ENCODE peak calls at places on chromosomes 4 and X, in nine cellular contexts. J is pancreas, X is choroid plexus epithelial cell, N is transverse colon, W is A549, K is bronchial epithelial cell, I is stomach, E is GM23338, C is upper lobe of right lung. U is an unnamed sample.
A peak's percentile ranks its signal among the peaks of the same experiment; 100 is the strongest.

GRCh38 chr4:188484256-188484655 is 345.0 kb downstream of the TRIML1 start:
- DNase-seq in J (no peak), X (no peak), N (no peak), W (no peak), K (no peak), I (no peak), E (no peak), C (no peak), U (no peak)

GRCh38 chrX:18012974-18013373 is 151.9 kb upstream of the RAI2 start:
- DNase-seq in J (no peak), X (no peak), N (no peak), W (no peak), K (no peak), I (no peak), E (no peak), C (no peak), U (no peak)

GRCh38 chr4:121397941-121398601 is 17.3 kb upstream of the QRFPR start:
- DNase-seq in J (no peak), X (no peak), N (no peak), W (no peak), K (peak; percentile 43), I (no peak), E (no peak), C (no peak), U (no peak)

GRCh38 chrX:106811131-106811910 is 8.8 kb downstream of the TBC1D8B start:
- DNase-seq in J (no peak), X (peak; percentile 4), N (no peak), W (no peak), K (no peak), I (no peak), E (no peak), C (no peak), U (no peak)

GRCh38 chr4:182343435-182343834 is 100.2 kb downstream of the TENM3 start:
- DNase-seq in J (no peak), X (no peak), N (no peak), W (no peak), K (no peak), I (no peak), E (peak; percentile 51), C (no peak), U (no peak)

GRCh38 chrX:27598312-27598711 is 8.2 kb downstream of the DCAF8L2 start:
- DNase-seq in J (no peak), X (peak; percentile 49), N (peak; percentile 42), W (no peak), K (peak; percentile 3), I (peak; percentile 31), E (peak; percentile 9), C (no peak), U (no peak)

GRCh38 chrX:138986235-138986634 is 274.7 kb upstream of the FGF13 start:
- DNase-seq in J (no peak), X (no peak), N (no peak), W (no peak), K (peak; percentile 28), I (no peak), E (no peak), C (no peak), U (no peak)

GRCh38 chr4:110458494-110459266 is 17.3 kb upstream of the ENPEP start:
- DNase-seq in J (no peak), X (no peak), N (no peak), W (no peak), K (no peak), I (no peak), E (no peak), C (no peak), U (no peak)

GRCh38 chr4:3800351-3800750 is 34.2 kb downstream of the ADRA2C start:
- DNase-seq in J (no peak), X (no peak), N (no peak), W (no peak), K (no peak), I (no peak), E (no peak), C (no peak), U (no peak)

GRCh38 chr4:145352438-145353145 is 129.1 kb upstream of the SMAD1 start:
- DNase-seq in J (peak; percentile 29), X (no peak), N (no peak), W (no peak), K (no peak), I (no peak), E (no peak), C (no peak), U (no peak)

GRCh38 chr4:154516320-154516719 is 24.7 kb upstream of the DCHS2 start:
- DNase-seq in J (no peak), X (no peak), N (no peak), W (no peak), K (no peak), I (no peak), E (no peak), C (no peak), U (no peak)

GRCh38 chr4:94880976-94881375 is 123.2 kb downstream of the BMPR1B start:
- DNase-seq in J (no peak), X (peak; percentile 60), N (no peak), W (no peak), K (no peak), I (no peak), E (no peak), C (no peak), U (no peak)

GRCh38 chr4:186021461-186022167 is 47.3 kb upstream of the TLR3 start:
- DNase-seq in J (peak; percentile 27), X (peak; percentile 75), N (no peak), W (peak; percentile 21), K (peak; percentile 20), I (no peak), E (peak; percentile 90), C (no peak), U (no peak)

GRCh38 chr4:108762559-108763225 is at the start of gene ETNPPL:
- DNase-seq in J (peak; percentile 16), X (no peak), N (no peak), W (peak; percentile 2), K (no peak), I (peak; percentile 31), E (peak; percentile 88), C (peak; percentile 65), U (peak; percentile 15)

GRCh38 chr4:98474408-98474844 is 184.0 kb downstream of the TSPAN5 start:
- DNase-seq in J (no peak), X (peak; percentile 79), N (no peak), W (peak; percentile 9), K (peak; percentile 87), I (no peak), E (no peak), C (no peak), U (no peak)

GRCh38 chr4:77877771-77878170 is 15.1 kb downstream of the MRPL1 start:
- DNase-seq in J (no peak), X (no peak), N (no peak), W (no peak), K (no peak), I (no peak), E (peak; percentile 50), C (no peak), U (no peak)

GRCh38 chrX:69321006-69321655 is 155.9 kb upstream of the PJA1 start:
- DNase-seq in J (no peak), X (no peak), N (no peak), W (no peak), K (no peak), I (peak; percentile 21), E (no peak), C (no peak), U (no peak)

GRCh38 chr4:4984186-4984585 is 35.1 kb downstream of the CYTL1 start:
- DNase-seq in J (no peak), X (no peak), N (no peak), W (no peak), K (no peak), I (no peak), E (peak; percentile 18), C (no peak), U (no peak)

GRCh38 chr4:81605278-81605677 is 133.6 kb upstream of the RASGEF1B start:
- DNase-seq in J (no peak), X (no peak), N (no peak), W (no peak), K (no peak), I (no peak), E (peak; percentile 36), C (no peak), U (no peak)

GRCh38 chr4:81607947-81608346 is 136.2 kb upstream of the RASGEF1B start:
- DNase-seq in J (no peak), X (no peak), N (no peak), W (no peak), K (peak; percentile 72), I (no peak), E (no peak), C (no peak), U (no peak)

GRCh38 chr4:81606166-81606565 is 134.5 kb upstream of the RASGEF1B start:
- DNase-seq in J (no peak), X (no peak), N (no peak), W (no peak), K (no peak), I (no peak), E (no peak), C (no peak), U (no peak)

GRCh38 chr4:81604683-81605082 is 133.0 kb upstream of the RASGEF1B start:
- DNase-seq in J (no peak), X (no peak), N (no peak), W (no peak), K (no peak), I (no peak), E (no peak), C (no peak), U (no peak)

GRCh38 chr4:81606796-81607550 is 135.3 kb upstream of the RASGEF1B start:
- DNase-seq in J (no peak), X (peak; percentile 15), N (peak; percentile 40), W (no peak), K (peak; percentile 44), I (no peak), E (no peak), C (no peak), U (no peak)
- TF ChIP-seq CTCF in J (no peak), X (no peak), N (no peak), W (no peak), K (no peak), I (no peak), E (no peak), C (no peak), U (no peak)

GRCh38 chrX:72201836-72202536 is 20.4 kb downstream of the PIN4 start:
- DNase-seq in J (no peak), X (peak; percentile 80), N (no peak), W (peak; percentile 68), K (peak; percentile 79), I (no peak), E (no peak), C (no peak), U (no peak)
- H3K4me3 ChIP-seq in J (no peak overlapping the region), X (no peak overlapping the region), N (no peak overlapping the region), W (no peak overlapping the region), K (no peak overlapping the region), I (no peak overlapping the region), E (peak overlapping the region; percentile 36), C (no peak overlapping the region), U (no peak overlapping the region)

GRCh38 chrX:25442501-25442900 is 426.7 kb upstream of the ARX start:
- DNase-seq in J (no peak), X (peak; percentile 0), N (no peak), W (no peak), K (peak; percentile 0), I (no peak), E (peak; percentile 6), C (no peak), U (no peak)
- TF ChIP-seq CTCF in J (no peak), X (no peak), N (no peak), W (no peak), K (peak; percentile 4), I (no peak), E (peak; percentile 23), C (no peak), U (no peak)

DNA sequence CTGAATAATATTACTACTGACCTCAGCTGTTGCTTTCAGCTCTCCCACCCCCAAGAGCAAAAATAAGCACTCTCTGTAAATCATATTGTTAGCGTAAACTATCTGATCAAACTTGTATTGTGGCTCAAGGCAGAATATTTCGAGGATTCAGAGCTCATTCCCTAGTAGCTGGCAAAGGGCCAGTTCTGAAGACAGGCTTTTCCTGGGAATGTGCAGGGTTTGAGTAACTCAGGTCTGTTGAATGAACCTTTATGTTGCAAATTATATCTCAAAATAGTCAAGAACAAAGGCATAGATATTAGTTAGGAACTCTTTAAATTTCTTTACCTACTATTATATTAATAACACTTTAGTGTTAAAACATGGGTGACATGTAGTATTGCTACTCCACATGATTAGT is 454.9 kb downstream of the CCSER1 start:
- DNase-seq in J (no peak), X (no peak), N (no peak), W (no peak), K (no peak), I (no peak), E (peak; percentile 30), C (no peak), U (no peak)
- H3K4me3 ChIP-seq in J (no peak overlapping the region), X (no peak overlapping the region), N (no peak overlapping the region), W (no peak overlapping the region), K (no peak overlapping the region), I (no peak overlapping the region), E (no peak overlapping the region), C (no peak overlapping the region), U (no peak overlapping the region)

U was measured in GM06990.